ENCODE peak calls at places on chromosomes 2 and 18, in seven cellular contexts. Q is GM23338; U is psoas muscle; F is effector memory CD4-positive, alpha-beta T cell; N is upper lobe of right lung; T is GM23248; B is uterus. W is an unnamed sample.
A peak's percentile ranks its signal among the peaks of the same experiment; 100 is the strongest.

GRCh38 chr2:240873805-240874714 is 5.4 kb downstream of the AGXT start:
- DNase-seq in Q (peak; percentile 50), U (no peak), F (no peak), N (peak; percentile 50), T (no peak), B (peak; percentile 9), W (no peak)

GRCh38 chr18:33751613-33752221 is 173.7 kb downstream of the ASXL3 start:
- DNase-seq in Q (peak; percentile 69), U (no peak), F (no peak), N (no peak), T (peak; percentile 61), B (no peak), W (no peak)

GRCh38 chr2:108278631-108279030 is 10.1 kb upstream of the SULT1C2 start:
- DNase-seq in Q (no peak), U (no peak), F (no peak), N (no peak), T (no peak), B (no peak), W (no peak)

GRCh38 chr2:33015421-33016142 is 68.8 kb downstream of the LTBP1 start:
- DNase-seq in Q (no peak), U (no peak), F (no peak), N (no peak), T (peak; percentile 80), B (no peak), W (no peak)

GRCh38 chr2:231894566-231895380 is 31.4 kb downstream of the NPPC start:
- DNase-seq in Q (no peak), U (no peak), F (no peak), N (no peak), T (no peak), B (no peak), W (no peak)

GRCh38 chr2:105057005-105057404 is 19.1 kb downstream of the MRPS9 start:
- DNase-seq in Q (no peak), U (no peak), F (no peak), N (no peak), T (no peak), B (no peak), W (no peak)

GRCh38 chr2:173545364-173545734 is 190.7 kb downstream of the CDCA7 start:
- DNase-seq in Q (no peak), U (no peak), F (no peak), N (no peak), T (no peak), B (no peak), W (no peak)

GRCh38 chr2:142596334-142597088 is 281.0 kb upstream of the KYNU start:
- DNase-seq in Q (no peak), U (no peak), F (no peak), N (no peak), T (no peak), B (no peak), W (no peak)

GRCh38 chr2:198756166-198756565 is 701.6 kb downstream of the SATB2 start:
- DNase-seq in Q (no peak), U (no peak), F (no peak), N (no peak), T (peak; percentile 78), B (no peak), W (no peak)

GRCh38 chr2:15160602-15161001 is 400.5 kb downstream of the NBAS start:
- DNase-seq in Q (no peak), U (no peak), F (no peak), N (no peak), T (no peak), B (no peak), W (no peak)

GRCh38 chr2:203859030-203859854 is 8.3 kb upstream of the CTLA4 start:
- DNase-seq in Q (no peak), U (no peak), F (no peak), N (no peak), T (no peak), B (no peak), W (no peak)

GRCh38 chr2:174121178-174121577 is 127.2 kb downstream of the OLA1 start:
- DNase-seq in Q (no peak), U (no peak), F (no peak), N (no peak), T (no peak), B (no peak), W (no peak)

GRCh38 chr2:142834003-142834402 is 43.5 kb upstream of the KYNU start:
- DNase-seq in Q (no peak), U (no peak), F (no peak), N (no peak), T (peak; percentile 53), B (no peak), W (no peak)

GRCh38 chr2:86350751-86351150 is 13.3 kb upstream of the REEP1 start:
- DNase-seq in Q (no peak), U (no peak), F (no peak), N (no peak), T (no peak), B (no peak), W (no peak)

GRCh38 chr2:198857246-198857645 is 600.5 kb downstream of the SATB2 start:
- DNase-seq in Q (no peak), U (no peak), F (no peak), N (no peak), T (no peak), B (no peak), W (no peak)

GRCh38 chr2:178477443-178478099 is 829 bp downstream of the FKBP7 start:
- DNase-seq in Q (no peak), U (no peak), F (no peak), N (no peak), T (no peak), B (no peak), W (no peak)

GRCh38 chr2:182716665-182716990 is 571 bp downstream of the DNAJC10 start:
- DNase-seq in Q (no peak), U (peak; percentile 7), F (no peak), N (peak; percentile 71), T (no peak), B (no peak), W (no peak)

GRCh38 chr2:190693533-190694226 is 44.8 kb downstream of the NAB1 start:
- DNase-seq in Q (no peak), U (no peak), F (no peak), N (no peak), T (no peak), B (no peak), W (no peak)

GRCh38 chr2:73415906-73416305 is 30.3 kb downstream of the ALMS1 start:
- DNase-seq in Q (no peak), U (no peak), F (no peak), N (no peak), T (peak; percentile 51), B (no peak), W (no peak)

DNA sequence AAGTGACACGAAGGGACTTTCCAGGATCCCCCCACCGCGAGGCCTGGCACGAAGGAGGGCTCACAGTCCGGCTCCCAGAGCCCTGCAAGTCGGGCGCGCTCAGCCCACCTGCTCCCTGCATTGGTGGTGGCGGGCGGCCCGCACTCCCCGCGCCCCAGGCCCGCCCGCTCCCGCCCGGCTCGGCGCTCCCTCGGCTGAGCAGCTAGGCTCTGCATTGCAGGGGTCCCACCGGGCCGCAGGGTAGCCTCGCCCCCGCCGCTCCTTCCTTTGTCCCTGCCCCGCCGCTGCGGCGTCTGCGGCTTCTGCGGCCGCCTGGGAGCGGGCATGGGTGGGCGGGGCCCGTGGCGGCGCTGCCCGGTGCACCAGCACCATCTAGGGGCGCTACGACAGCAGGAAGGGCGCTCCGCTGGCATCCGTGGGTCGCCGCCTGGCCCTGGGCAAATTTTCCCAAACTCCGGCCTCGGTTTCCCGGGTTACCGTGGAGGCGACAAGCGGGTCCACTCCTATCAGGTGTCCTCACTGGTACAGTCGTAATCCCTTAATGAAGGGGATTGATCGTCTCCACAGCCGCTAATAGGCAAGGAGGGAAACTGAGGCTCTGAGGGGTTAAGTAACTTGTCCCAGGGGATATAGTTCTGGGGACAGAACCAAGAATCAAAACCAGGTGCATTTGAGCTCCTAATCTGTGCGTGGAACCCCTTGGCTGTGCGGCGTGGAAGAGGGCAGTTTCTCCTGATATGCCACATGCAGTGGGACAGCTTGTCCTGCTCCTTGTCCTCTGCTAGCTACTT is 157.4 kb downstream of the CYRIA start:
- DNase-seq in Q (peak; percentile 83), U (peak; percentile 41), F (no peak), N (peak; percentile 73), T (peak; percentile 52), B (no peak), W (no peak)
- H3K27me3 ChIP-seq in Q (peaks cover 10% of the 10 kb centered on the region), U (peaks cover 34% of the 10 kb centered on the region), F (peaks cover 11% of the 10 kb centered on the region), N (peaks cover 37% of the 10 kb centered on the region), T (peaks cover 19% of the 10 kb centered on the region), B (no peaks in the 10 kb centered on the region), W (no peaks in the 10 kb centered on the region)

GRCh38 chr2:222305510-222306392 is 7.0 kb upstream of the PAX3 start:
- DNase-seq in Q (peak; percentile 74), U (no peak), F (no peak), N (no peak), T (peak; percentile 37), B (no peak), W (no peak)
- H3K27me3 ChIP-seq in Q (peaks cover 100% of the 10 kb centered on the region), U (peaks cover 88% of the 10 kb centered on the region), F (peaks cover 82% of the 10 kb centered on the region), N (peaks cover 100% of the 10 kb centered on the region), T (peaks cover 100% of the 10 kb centered on the region), B (peaks cover 24% of the 10 kb centered on the region), W (peaks cover 11% of the 10 kb centered on the region)

DNA sequence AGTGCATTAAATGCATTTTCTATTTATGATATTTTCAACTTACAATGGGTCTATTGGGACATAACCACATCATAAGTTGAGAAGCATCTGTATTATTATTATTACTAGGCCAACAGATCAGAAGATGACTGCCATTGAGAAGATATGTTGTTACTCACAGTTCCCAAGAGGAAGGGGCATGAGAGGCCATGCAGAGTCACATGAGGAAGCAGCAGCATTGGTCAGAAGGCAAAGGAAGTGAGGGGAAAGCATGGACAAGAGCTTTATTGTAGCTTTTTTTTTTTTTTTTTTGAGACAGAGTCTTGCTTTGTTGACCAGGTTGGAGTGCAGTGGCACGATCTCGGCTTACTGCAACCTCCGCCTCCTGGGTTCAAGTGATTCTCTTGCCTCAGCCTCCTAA is 66.2 kb upstream of the LCLAT1 start:
- DNase-seq in Q (no peak), U (no peak), F (no peak), N (no peak), T (no peak), B (no peak), W (no peak)
- H3K27me3 ChIP-seq in Q (no peaks in the 10 kb centered on the region), U (no peaks in the 10 kb centered on the region), F (no peaks in the 10 kb centered on the region), N (no peaks in the 10 kb centered on the region), T (no peaks in the 10 kb centered on the region), B (no peaks in the 10 kb centered on the region), W (no peaks in the 10 kb centered on the region)

DNA sequence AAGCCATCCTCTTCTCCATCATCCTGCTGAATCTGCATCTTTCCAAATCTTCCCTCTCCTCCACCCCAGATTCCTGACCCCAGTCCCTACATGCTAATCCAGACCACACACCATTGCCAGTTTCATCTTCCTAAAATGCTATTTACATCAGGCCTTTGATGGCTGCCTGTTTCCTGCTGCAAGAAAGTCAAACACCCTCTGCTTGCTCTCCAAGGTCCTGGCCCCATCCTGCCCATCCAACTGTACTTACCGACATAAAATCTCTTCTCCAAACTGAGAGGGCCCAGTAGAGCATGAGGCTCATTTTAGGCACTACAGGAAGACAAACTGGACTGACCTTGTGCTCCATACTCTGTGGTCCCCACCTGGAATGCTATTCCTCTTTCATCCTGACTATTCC is 19.0 kb downstream of the ALK start:
- DNase-seq in Q (peak; percentile 53), U (no peak), F (no peak), N (no peak), T (peak; percentile 4), B (no peak), W (no peak)
- H3K27me3 ChIP-seq in Q (peaks cover 8% of the 10 kb centered on the region), U (peaks cover 29% of the 10 kb centered on the region), F (no peaks in the 10 kb centered on the region), N (peaks cover 13% of the 10 kb centered on the region), T (peaks cover 37% of the 10 kb centered on the region), B (no peaks in the 10 kb centered on the region), W (no peaks in the 10 kb centered on the region)

GRCh38 chr2:149037851-149038250 is 648 bp upstream of the LYPD6B start:
- DNase-seq in Q (peak; percentile 76), U (no peak), F (no peak), N (no peak), T (no peak), B (no peak), W (no peak)
- H3K27me3 ChIP-seq in Q (peaks cover 29% of the 10 kb centered on the region), U (peaks cover 44% of the 10 kb centered on the region), F (peaks cover 20% of the 10 kb centered on the region), N (peaks cover 27% of the 10 kb centered on the region), T (peaks cover 15% of the 10 kb centered on the region), B (no peaks in the 10 kb centered on the region), W (no peaks in the 10 kb centered on the region)